ENCODE peak calls at places on chromosomes 13 and 19, in five cellular contexts. One of them, this sample, is unnamed.

GRCh38 chr13:73106513-73107214 is 47.9 kb downstream of the KLF5 start:
- DNase-seq in A549: no peak
- DNase-seq in K562: no peak
- DNase-seq in HepG2: no peak
- DNase-seq in IMR-90: no peak
- DNase-seq in this sample: no peak

GRCh38 chr19:51702754-51703654 is 9.9 kb downstream of the SPACA6 start:
- DNase-seq in A549: no peak
- DNase-seq in K562: peak; percentile 80
- DNase-seq in IMR-90: no peak
- DNase-seq in HepG2: no peak
- DNase-seq in this sample: no peak

GRCh38 chr19:8321760-8322637 is 703 bp downstream of the RPS28 start:
- DNase-seq in IMR-90: no peak
- DNase-seq in HepG2: no peak
- DNase-seq in A549: no peak
- DNase-seq in K562: peak; percentile 28
- DNase-seq in this sample: no peak

GRCh38 chr19:47013041-47013517 is 6.6 kb upstream of the NPAS1 start:
- DNase-seq in K562: peak; percentile 83
- DNase-seq in A549: no peak
- DNase-seq in HepG2: peak; percentile 56
- DNase-seq in IMR-90: peak; percentile 51
- DNase-seq in this sample: no peak

GRCh38 chr19:1411255-1412191 is 4.1 kb downstream of the DAZAP1 start:
- DNase-seq in IMR-90: peak; percentile 54
- DNase-seq in HepG2: no peak
- DNase-seq in A549: no peak
- DNase-seq in K562: no peak
- DNase-seq in this sample: no peak

GRCh38 chr13:45932611-45933182 is 81.1 kb upstream of the SIAH3 start:
- DNase-seq in A549: no peak
- DNase-seq in IMR-90: no peak
- DNase-seq in HepG2: no peak
- DNase-seq in K562: no peak
- DNase-seq in this sample: no peak

GRCh38 chr19:28710278-28710677 is 502.7 kb downstream of the UQCRFS1 start:
- DNase-seq in K562: peak; percentile 74
- DNase-seq in IMR-90: peak; percentile 67
- DNase-seq in HepG2: peak; percentile 43
- DNase-seq in A549: peak; percentile 30
- DNase-seq in this sample: peak; percentile 3

GRCh38 chr19:2254052-2254872 is 2.0 kb downstream of the JSRP1 start:
- DNase-seq in IMR-90: peak; percentile 23
- DNase-seq in HepG2: peak; percentile 64
- DNase-seq in A549: no peak
- DNase-seq in K562: no peak
- DNase-seq in this sample: no peak

GRCh38 chr13:105346141-105346766 is 1189.2 kb downstream of the EFNB2 start:
- DNase-seq in IMR-90: peak; percentile 90
- DNase-seq in K562: no peak
- DNase-seq in HepG2: peak; percentile 0
- DNase-seq in A549: peak; percentile 3
- DNase-seq in this sample: no peak

GRCh38 chr19:56080669-56081401 is 40.3 kb downstream of the ZNF787 start:
- DNase-seq in HepG2: peak; percentile 52
- DNase-seq in IMR-90: peak; percentile 78
- DNase-seq in K562: peak; percentile 84
- DNase-seq in A549: peak; percentile 48
- DNase-seq in this sample: peak; percentile 38

GRCh38 chr13:99347335-99347878 is 40.2 kb upstream of the GPR183 start:
- DNase-seq in K562: no peak
- DNase-seq in IMR-90: no peak
- DNase-seq in HepG2: no peak
- DNase-seq in A549: no peak
- DNase-seq in this sample: no peak

GRCh38 chr13:41019027-41019487 is at the start of gene ELF1:
- DNase-seq in A549: peak; percentile 50
- DNase-seq in IMR-90: peak; percentile 52
- DNase-seq in K562: peak; percentile 84
- DNase-seq in HepG2: peak; percentile 65
- DNase-seq in this sample: peak; percentile 88

GRCh38 chr19:51181377-51181912 is 39.3 kb downstream of the SIGLEC7 start:
- DNase-seq in IMR-90: no peak
- DNase-seq in K562: no peak
- DNase-seq in HepG2: no peak
- DNase-seq in A549: no peak
- DNase-seq in this sample: no peak

GRCh38 chr13:34159946-34160345 is 342.0 kb downstream of the RFC3 start:
- DNase-seq in HepG2: no peak
- DNase-seq in A549: no peak
- DNase-seq in IMR-90: no peak
- DNase-seq in K562: no peak
- DNase-seq in this sample: no peak

GRCh38 chr13:43304449-43304848 is 281.1 kb downstream of the DNAJC15 start:
- DNase-seq in HepG2: no peak
- DNase-seq in IMR-90: no peak
- DNase-seq in K562: no peak
- DNase-seq in A549: no peak
- DNase-seq in this sample: no peak

GRCh38 chr13:43306364-43306763 is 283.0 kb downstream of the DNAJC15 start:
- DNase-seq in A549: no peak
- DNase-seq in K562: no peak
- DNase-seq in IMR-90: no peak
- DNase-seq in HepG2: no peak
- DNase-seq in this sample: no peak

GRCh38 chr13:43304945-43305344 is 281.6 kb downstream of the DNAJC15 start:
- DNase-seq in HepG2: no peak
- DNase-seq in K562: no peak
- DNase-seq in IMR-90: no peak
- DNase-seq in A549: no peak
- DNase-seq in this sample: no peak

GRCh38 chr13:43307221-43307920 is 284.0 kb downstream of the DNAJC15 start:
- DNase-seq in HepG2: no peak
- DNase-seq in A549: no peak
- DNase-seq in K562: no peak
- DNase-seq in IMR-90: no peak
- DNase-seq in this sample: no peak

GRCh38 chr13:43305416-43305815 is 282.0 kb downstream of the DNAJC15 start:
- DNase-seq in IMR-90: peak; percentile 49
- DNase-seq in HepG2: no peak
- DNase-seq in K562: no peak
- DNase-seq in A549: no peak
- DNase-seq in this sample: no peak
- H3K4me1 ChIP-seq in IMR-90: peaks cover 12% of the 10 kb centered on the region
- H3K4me1 ChIP-seq in HepG2: peaks cover 16% of the 10 kb centered on the region
- H3K4me1 ChIP-seq in K562: no peaks in the 10 kb centered on the region
- H3K4me1 ChIP-seq in A549: no peaks in the 10 kb centered on the region
- H3K4me1 ChIP-seq in this sample: peaks cover 19% of the 10 kb centered on the region

GRCh38 chr19:14683439-14683838 is 6.4 kb upstream of the ZNF333 start:
- DNase-seq in K562: no peak
- DNase-seq in IMR-90: no peak
- DNase-seq in HepG2: no peak
- DNase-seq in A549: no peak
- DNase-seq in this sample: no peak

GRCh38 chr19:14689598-14690503 is at the start of gene ZNF333:
- DNase-seq in K562: peak; percentile 95
- DNase-seq in HepG2: peak; percentile 75
- DNase-seq in IMR-90: peak; percentile 83
- DNase-seq in A549: peak; percentile 54
- DNase-seq in this sample: peak; percentile 68

GRCh38 chr19:14682084-14682483 is 7.4 kb upstream of the ADGRE3 start:
- DNase-seq in HepG2: no peak
- DNase-seq in IMR-90: no peak
- DNase-seq in A549: no peak
- DNase-seq in K562: no peak
- DNase-seq in this sample: no peak

GRCh38 chr19:14686411-14686810 is 3.4 kb upstream of the ZNF333 start:
- DNase-seq in A549: no peak
- DNase-seq in HepG2: peak; percentile 8
- DNase-seq in K562: peak; percentile 48
- DNase-seq in IMR-90: peak; percentile 9
- DNase-seq in this sample: no peak
- TF ChIP-seq BHLHE40 in A549: no peak
- TF ChIP-seq BHLHE40 in HepG2: no peak
- TF ChIP-seq BHLHE40 in K562: no peak
- TF ChIP-seq BHLHE40 in IMR-90: no peak
- TF ChIP-seq BHLHE40 in this sample: no peak

GRCh38 chr19:6069268-6069771 is 41.0 kb downstream of the RFX2 start:
- DNase-seq in HepG2: no peak
- DNase-seq in A549: no peak
- DNase-seq in K562: no peak
- DNase-seq in IMR-90: no peak
- DNase-seq in this sample: no peak
- H3K4me1 ChIP-seq in HepG2: peaks cover 39% of the 10 kb centered on the region
- H3K4me1 ChIP-seq in A549: peaks cover 45% of the 10 kb centered on the region
- H3K4me1 ChIP-seq in K562: peaks cover 38% of the 10 kb centered on the region
- H3K4me1 ChIP-seq in IMR-90: peaks cover 26% of the 10 kb centered on the region
- H3K4me1 ChIP-seq in this sample: no peaks in the 10 kb centered on the region

GRCh38 chr13:24741016-24741662 is 22.8 kb upstream of the RNF17 start:
- DNase-seq in K562: peak; percentile 49
- DNase-seq in HepG2: peak; percentile 10
- DNase-seq in IMR-90: no peak
- DNase-seq in A549: no peak
- DNase-seq in this sample: no peak
- TF ChIP-seq BHLHE40 in K562: no peak
- TF ChIP-seq BHLHE40 in HepG2: no peak
- TF ChIP-seq BHLHE40 in IMR-90: no peak
- TF ChIP-seq BHLHE40 in A549: no peak
- TF ChIP-seq BHLHE40 in this sample: no peak

DNA sequence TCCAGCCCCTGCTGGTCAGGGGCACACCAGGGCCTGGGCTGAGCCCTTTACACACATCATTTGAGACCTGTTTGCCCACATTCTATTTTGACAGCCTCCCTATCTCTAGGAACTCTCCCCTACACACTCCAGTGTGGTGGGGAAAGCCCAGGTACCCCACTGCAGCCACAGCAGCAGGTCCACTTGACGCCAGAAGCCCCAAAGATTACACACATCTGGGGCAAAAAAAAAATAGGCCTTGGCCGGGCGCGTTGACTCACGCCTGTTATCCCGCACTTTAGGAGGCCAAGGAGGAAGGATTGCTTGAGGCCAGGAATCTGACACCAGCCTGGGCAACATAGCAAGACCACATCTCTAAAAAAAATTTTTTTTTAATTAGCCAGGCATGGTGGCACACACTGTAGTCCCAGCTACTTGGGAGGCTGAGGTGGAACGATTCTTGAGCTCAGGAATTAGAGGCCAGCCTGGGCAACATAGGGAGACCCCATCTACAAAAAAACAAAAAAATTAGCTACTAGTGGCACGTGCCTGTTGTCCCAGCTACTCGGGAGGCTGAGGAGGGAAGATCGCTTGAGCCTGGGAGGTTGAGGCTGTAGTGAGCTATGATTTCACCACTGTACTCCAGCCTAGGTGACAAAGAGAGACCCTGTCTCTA is 18.0 kb upstream of the CD22 start:
- DNase-seq in K562: no peak
- DNase-seq in A549: no peak
- DNase-seq in HepG2: no peak
- DNase-seq in IMR-90: no peak
- DNase-seq in this sample: no peak
- H3K4me1 ChIP-seq in K562: peaks cover 53% of the 10 kb centered on the region
- H3K4me1 ChIP-seq in A549: no peaks in the 10 kb centered on the region
- H3K4me1 ChIP-seq in HepG2: peaks cover 99% of the 10 kb centered on the region
- H3K4me1 ChIP-seq in IMR-90: no peaks in the 10 kb centered on the region
- H3K4me1 ChIP-seq in this sample: no peaks in the 10 kb centered on the region